ENCODE peak calls at places on chromosome 21, in ten cellular contexts. I is cardiac muscle cell, L is MM.1S, B is B cell, O is body of pancreas, W is neural crest cell, Z is endothelial cell, U is H1, S is A549, D is hepatocyte. G is an unnamed sample.

GRCh38 chr21:36717901-36718465 is 19.1 kb downstream of the SIM2 start:
- DNase-seq in W (no peak), B (no peak), L (no peak), U (no peak), D (no peak), Z (no peak), S (no peak), I (no peak), O (no peak), G (no peak)

GRCh38 chr21:19874521-19874920 is 1123.7 kb upstream of the NCAM2 start:
- DNase-seq in B (no peak), I (no peak), S (no peak), L (no peak), W (no peak), D (no peak), U (no peak), Z (no peak), O (no peak), G (no peak)

GRCh38 chr21:18168108-18168507 is 76.5 kb upstream of the CHODL start:
- DNase-seq in I (no peak), L (no peak), D (no peak), B (no peak), S (no peak), U (no peak), O (no peak), Z (no peak), W (no peak), G (no peak)

GRCh38 chr21:20110368-20110767 is 887.8 kb upstream of the NCAM2 start:
- DNase-seq in L (no peak), B (no peak), U (no peak), D (no peak), Z (no peak), S (no peak), O (no peak), W (no peak), I (no peak), G (no peak)

GRCh38 chr21:37670883-37671282 is 245.4 kb downstream of the KCNJ6 start:
- DNase-seq in S (peak), L (no peak), Z (no peak), D (no peak), U (no peak), O (no peak), I (peak), B (no peak), W (no peak), G (peak)

GRCh38 chr21:45295576-45296365 is 8.1 kb upstream of the POFUT2 start:
- DNase-seq in I (no peak), O (no peak), W (no peak), B (peak), Z (peak), L (no peak), U (no peak), D (peak), S (no peak), G (no peak)

GRCh38 chr21:19853061-19853460 is 1145.1 kb upstream of the NCAM2 start:
- DNase-seq in B (no peak), U (no peak), I (no peak), O (peak), W (no peak), L (no peak), D (no peak), Z (no peak), S (no peak), G (no peak)

GRCh38 chr21:35438643-35439404 is 389.7 kb upstream of the RUNX1 start:
- DNase-seq in Z (no peak), I (peak), D (peak), S (no peak), U (no peak), W (no peak), O (no peak), B (peak), L (peak), G (peak)

GRCh38 chr21:36839123-36839522 is 127.3 kb downstream of the HLCS start:
- DNase-seq in B (no peak), O (no peak), W (no peak), D (no peak), U (no peak), L (no peak), Z (no peak), I (no peak), S (no peak), G (no peak)

GRCh38 chr21:46056450-46056903 is 41.4 kb upstream of the COL6A2 start:
- DNase-seq in U (no peak), Z (no peak), I (peak), L (no peak), S (no peak), D (peak), B (no peak), O (peak), W (no peak), G (no peak)

GRCh38 chr21:45293726-45294401 is 6.2 kb upstream of the POFUT2 start:
- DNase-seq in W (no peak), B (no peak), U (no peak), D (peak), L (no peak), O (no peak), I (no peak), S (no peak), Z (peak), G (no peak)

DNA sequence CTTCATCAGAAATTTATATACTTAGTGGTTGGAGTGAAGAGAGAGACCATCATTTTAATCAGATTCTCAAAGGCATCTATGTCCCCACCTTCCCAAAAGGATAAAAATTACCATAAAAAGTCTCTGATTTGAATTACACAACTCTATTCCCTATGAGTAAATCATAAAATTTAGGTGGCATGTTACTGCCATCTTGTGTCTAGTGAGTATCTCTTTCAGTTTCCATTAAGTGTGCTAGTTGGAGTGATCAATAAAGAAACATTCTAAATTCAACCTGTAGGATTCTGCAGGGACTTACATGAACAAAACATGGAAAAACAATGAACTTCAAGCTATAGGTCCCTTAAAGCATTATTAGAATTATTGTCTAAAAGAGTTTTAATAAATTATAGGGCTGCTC is 655.4 kb downstream of the LTN1 start:
- DNase-seq in O (no peak), L (peak), D (peak), I (peak), Z (no peak), U (no peak), W (no peak), B (no peak), S (no peak), G (no peak)
- TF ChIP-seq CTCF in O (peak), L (peak), D (peak), I (peak), Z (no peak), U (no peak), W (peak), B (no peak), S (no peak), G (no peak)

DNA sequence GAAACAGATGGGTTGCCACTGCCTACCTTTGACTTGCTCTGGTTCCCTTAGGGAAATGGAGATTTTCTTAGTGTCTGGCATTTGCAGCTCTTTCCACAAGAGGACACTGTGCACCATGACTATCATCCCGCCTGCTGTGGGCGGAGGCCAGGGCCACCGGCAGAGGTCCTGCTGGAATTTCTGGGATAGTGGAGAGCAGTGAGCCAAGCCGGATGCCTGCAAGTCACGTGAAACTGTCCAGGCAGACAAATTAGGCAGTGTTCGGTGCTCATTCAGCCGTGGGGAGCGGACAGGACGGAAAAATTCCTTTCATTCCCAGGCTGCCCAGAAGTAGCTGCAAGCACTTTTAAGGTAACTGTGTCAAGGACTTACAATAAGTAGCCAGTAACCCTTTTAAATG is 43.4 kb downstream of the IGSF5 start:
- DNase-seq in D (peak), I (peak), B (no peak), U (peak), Z (peak), S (peak), W (peak), L (peak), O (peak), G (peak)
- TF ChIP-seq CTCF in D (peak), I (peak), B (no peak), U (peak), Z (peak), S (peak), W (peak), L (peak), O (peak), G (peak)

DNA sequence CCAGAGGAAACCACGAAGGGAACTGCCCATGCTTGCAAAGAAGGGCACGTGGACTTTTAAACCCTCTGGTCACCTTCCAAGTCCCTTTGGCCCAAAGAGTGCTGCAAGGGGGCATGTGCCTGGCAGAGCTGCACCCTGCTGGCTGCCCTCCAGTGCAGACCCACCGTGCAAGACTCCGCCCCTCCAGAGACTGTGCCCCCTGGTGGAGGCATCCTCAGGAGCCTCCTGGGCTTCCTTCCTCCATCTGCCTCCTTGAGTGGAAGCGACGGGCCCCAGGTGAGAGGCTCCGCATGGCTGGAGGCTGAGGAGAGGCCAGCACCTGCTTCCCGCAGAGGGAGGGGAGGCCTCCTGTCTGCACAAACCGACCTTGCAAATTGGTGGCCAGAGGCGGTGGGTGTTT is 100.7 kb downstream of the CRYAA start:
- DNase-seq in D (no peak), W (no peak), S (no peak), I (no peak), U (no peak), B (no peak), Z (peak), O (no peak), L (no peak), G (peak)
- TF ChIP-seq CTCF in D (no peak), W (peak), S (no peak), I (peak), U (peak), B (peak), Z (no peak), O (no peak), L (peak), G (no peak)

GRCh38 chr21:41899431-41900202 is 20.5 kb upstream of the PRDM15 start:
- DNase-seq in B (no peak), I (no peak), Z (no peak), U (no peak), O (no peak), S (no peak), L (no peak), D (no peak), W (no peak), G (no peak)
- TF ChIP-seq CTCF in B (no peak), I (no peak), Z (no peak), U (no peak), O (no peak), S (no peak), L (no peak), D (no peak), W (no peak), G (no peak)

DNA sequence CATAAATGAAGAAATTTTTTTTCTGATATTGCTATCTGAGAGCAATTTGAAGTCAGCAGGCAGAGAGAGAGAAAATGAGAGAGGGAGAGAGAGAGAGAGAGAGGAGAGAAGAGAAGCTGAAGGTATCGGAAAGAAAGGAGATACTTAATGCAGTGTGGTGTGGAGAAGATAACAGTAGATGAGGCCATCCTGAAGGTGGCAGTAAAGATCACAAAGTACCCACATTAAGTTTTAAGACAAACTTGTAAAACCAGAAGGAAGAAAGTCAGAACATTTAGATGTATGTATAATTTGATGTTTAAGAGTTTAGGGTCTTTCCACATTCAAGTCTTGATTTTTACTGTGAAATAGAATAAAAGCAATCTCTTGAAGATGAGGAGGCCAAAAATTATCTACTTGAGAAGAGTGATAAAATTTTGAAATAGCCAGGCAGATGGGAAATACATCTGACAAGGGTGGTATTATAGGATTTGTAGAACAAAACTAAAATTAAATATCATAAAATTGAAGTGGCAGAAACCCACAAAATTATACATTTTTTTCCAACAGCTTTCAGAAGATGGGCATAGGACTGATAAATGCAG is 1753.4 kb downstream of the MRPL39 start:
- DNase-seq in Z (no peak), B (no peak), W (no peak), O (no peak), D (peak), S (no peak), I (peak), L (peak), U (no peak), G (peak)
- TF ChIP-seq CTCF in Z (no peak), B (peak), W (peak), O (peak), D (peak), S (no peak), I (peak), L (peak), U (peak), G (no peak)

GRCh38 chr21:29641635-29642550 is 297.9 kb downstream of the GRIK1 start:
- DNase-seq in U (no peak), W (no peak), L (no peak), S (no peak), B (no peak), D (no peak), Z (no peak), O (no peak), I (no peak), G (no peak)
- TF ChIP-seq CTCF in U (no peak), W (no peak), L (no peak), S (no peak), B (no peak), D (no peak), Z (no peak), O (no peak), I (no peak), G (no peak)

GRCh38 chr21:15999741-16000140 is 270.0 kb downstream of the USP25 start:
- DNase-seq in Z (no peak), B (no peak), W (no peak), I (no peak), L (no peak), U (no peak), S (no peak), D (no peak), O (no peak), G (no peak)

GRCh38 chr21:16004121-16004520 is 274.3 kb downstream of the USP25 start:
- DNase-seq in U (no peak), W (no peak), D (no peak), O (no peak), B (no peak), L (no peak), Z (no peak), S (no peak), I (peak), G (no peak)

GRCh38 chr21:16004523-16004922 is 274.7 kb downstream of the USP25 start:
- DNase-seq in I (no peak), O (no peak), Z (no peak), D (no peak), L (no peak), B (no peak), S (no peak), W (no peak), U (no peak), G (no peak)

GRCh38 chr21:16007933-16008332 is 278.2 kb downstream of the USP25 start:
- DNase-seq in Z (no peak), S (no peak), W (no peak), I (peak), B (no peak), U (no peak), D (no peak), L (no peak), O (no peak), G (no peak)

DNA sequence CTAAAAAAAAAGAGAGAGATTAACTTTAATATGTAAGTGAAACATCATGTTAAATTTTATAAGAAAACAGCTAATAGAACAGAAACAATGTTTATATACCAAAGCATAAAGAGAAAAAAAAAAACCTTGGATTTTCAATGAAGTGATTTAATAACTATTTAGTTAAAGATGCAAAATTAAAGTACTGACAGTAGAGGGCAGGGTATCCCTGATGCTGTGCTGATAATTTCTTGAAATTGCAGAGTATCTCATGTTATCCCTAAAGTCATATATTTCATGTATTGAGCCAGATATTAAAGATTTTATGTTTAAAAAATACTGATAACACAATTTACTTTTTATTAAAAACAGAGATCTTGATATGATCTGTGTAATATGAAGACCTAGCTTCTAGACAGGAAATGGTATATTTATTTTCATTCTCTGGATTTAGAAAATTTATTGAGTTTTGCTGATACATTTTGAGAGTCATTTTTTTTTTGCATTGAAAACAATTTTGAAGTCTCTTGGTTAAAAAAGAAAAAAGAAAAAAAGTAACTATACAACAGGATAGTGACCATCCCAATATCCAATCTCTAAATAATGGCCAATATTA is 273.2 kb downstream of the USP25 start:
- DNase-seq in L (no peak), I (peak), S (no peak), D (no peak), O (no peak), B (no peak), U (no peak), Z (no peak), W (no peak), G (no peak)
- TF ChIP-seq CTCF in L (no peak), I (peak), S (peak), D (peak), O (no peak), B (no peak), U (peak), Z (peak), W (peak), G (no peak)

G was measured in Calu3.